ENCODE peak calls at places on chromosomes 11 and 22, in six cellular contexts. O is left ventricle myocardium inferior, N is esophagus squamous epithelium, W is endodermal cell, G is AG04450, P is uterus. A is an unnamed sample. For H3K27me3, the result is how much of the 10 kb centered on the place peaks cover.

GRCh38 chr11:64742087-64742939 is 1.6 kb downstream of the RASGRP2 start:
- DNase-seq in O (no peak), N (no peak), W (peak), G (no peak), P (peak), A (no peak)

GRCh38 chr11:73284106-73284505 is 12.0 kb downstream of the P2RY6 start:
- DNase-seq in O (no peak), N (no peak), W (no peak), G (no peak), P (no peak), A (no peak)

GRCh38 chr11:762421-763072 is 14.7 kb downstream of the GATD1 start:
- DNase-seq in O (no peak), N (no peak), W (peak), G (no peak), P (no peak), A (peak)

GRCh38 chr11:20192151-20192550 is 31.9 kb upstream of the DBX1 start:
- DNase-seq in O (no peak), N (no peak), W (no peak), G (no peak), P (no peak), A (no peak)

GRCh38 chr11:1163321-1163910 is 5.7 kb downstream of the MUC5AC start:
- DNase-seq in O (peak), N (no peak), W (peak), G (no peak), P (no peak), A (no peak)

GRCh38 chr11:104650234-104650633 is 248.0 kb downstream of the CASP12 start:
- DNase-seq in O (no peak), N (no peak), W (peak), G (no peak), P (no peak), A (no peak)

GRCh38 chr22:28977050-28977449 is 84.6 kb downstream of the C22orf31 start:
- DNase-seq in O (no peak), N (no peak), W (no peak), G (no peak), P (no peak), A (no peak)

GRCh38 chr11:28951191-28951590 is 843.0 kb downstream of the METTL15 start:
- DNase-seq in O (no peak), N (no peak), W (no peak), G (no peak), P (no peak), A (no peak)

GRCh38 chr22:47091241-47091691 is 328.8 kb downstream of the TBC1D22A start:
- DNase-seq in O (no peak), N (no peak), W (no peak), G (no peak), P (no peak), A (no peak)

GRCh38 chr22:19405652-19406051 is 25.9 kb downstream of the HIRA start:
- DNase-seq in O (no peak), N (no peak), W (no peak), G (no peak), P (no peak), A (no peak)

GRCh38 chr11:83569134-83569805 is 283.1 kb upstream of the CCDC90B start:
- DNase-seq in O (no peak), N (no peak), W (no peak), G (no peak), P (no peak), A (no peak)

GRCh38 chr22:50481440-50482106 is at the start of gene ADM2:
- DNase-seq in O (no peak), N (no peak), W (peak), G (no peak), P (no peak), A (no peak)

GRCh38 chr11:86194998-86195397 is 49.6 kb upstream of the EED start:
- DNase-seq in O (no peak), N (no peak), W (no peak), G (no peak), P (no peak), A (no peak)

GRCh38 chr11:11782532-11783110 is 59.2 kb upstream of the USP47 start:
- DNase-seq in O (no peak), N (no peak), W (no peak), G (no peak), P (no peak), A (peak)

GRCh38 chr11:79050784-79051183 is 390.0 kb downstream of the TENM4 start:
- DNase-seq in O (peak), N (no peak), W (no peak), G (peak), P (no peak), A (no peak)

GRCh38 chr11:78474451-78474850 is 56.8 kb upstream of the GAB2 start:
- DNase-seq in O (no peak), N (no peak), W (no peak), G (no peak), P (no peak), A (no peak)

GRCh38 chr22:22691055-22691454 is 46.6 kb downstream of the GGTLC2 start:
- DNase-seq in O (no peak), N (no peak), W (no peak), G (no peak), P (no peak), A (no peak)

GRCh38 chr11:1793091-1793490 is 29.4 kb upstream of the CTSD start:
- DNase-seq in O (no peak), N (no peak), W (no peak), G (no peak), P (no peak), A (no peak)

GRCh38 chr11:69828276-69828970 is 9.2 kb upstream of the FGF3 start:
- DNase-seq in O (no peak), N (no peak), W (peak), G (no peak), P (no peak), A (no peak)

GRCh38 chr11:73152861-73153483 is 10.9 kb upstream of the FCHSD2 start:
- DNase-seq in O (no peak), N (no peak), W (peak), G (no peak), P (no peak), A (peak)

GRCh38 chr11:921921-922678 is 3.6 kb upstream of the AP2A2 start:
- DNase-seq in O (no peak), N (no peak), W (peak), G (no peak), P (no peak), A (no peak)

GRCh38 chr11:11620966-11621880 is 582 bp downstream of the GALNT18 start:
- DNase-seq in O (peak), N (no peak), W (peak), G (no peak), P (peak), A (peak)

GRCh38 chr11:124113890-124114289 is 1.4 kb upstream of the VWA5A start:
- DNase-seq in O (no peak), N (no peak), W (no peak), G (no peak), P (no peak), A (no peak)

GRCh38 chr11:95993438-95994339 is 69.8 kb upstream of the MTMR2 start:
- DNase-seq in O (no peak), N (no peak), W (no peak), G (no peak), P (no peak), A (no peak)

GRCh38 chr22:21816787-21817496 is 50.5 kb downstream of the MAPK1 start:
- DNase-seq in O (no peak), N (no peak), W (no peak), G (peak), P (no peak), A (no peak)

GRCh38 chr22:23213581-23214341 is 33.5 kb downstream of the BCR start:
- DNase-seq in O (no peak), N (no peak), W (no peak), G (no peak), P (no peak), A (no peak)

GRCh38 chr11:11230802-11231562 is 122.1 kb downstream of the CSNK2A3 start:
- DNase-seq in O (no peak), N (no peak), W (peak), G (no peak), P (no peak), A (no peak)

GRCh38 chr11:11356842-11357241 is 3.8 kb upstream of the CSNK2A3 start:
- DNase-seq in O (no peak), N (no peak), W (no peak), G (no peak), P (no peak), A (no peak)

GRCh38 chr22:47199261-47199948 is 437.0 kb downstream of the TBC1D22A start:
- DNase-seq in O (no peak), N (no peak), W (peak), G (no peak), P (no peak), A (no peak)

GRCh38 chr11:126082251-126083109 is 19.8 kb upstream of the CDON start:
- DNase-seq in O (no peak), N (no peak), W (peak), G (no peak), P (no peak), A (no peak)

GRCh38 chr11:107683807-107684206 is 28.0 kb downstream of the SLN start:
- DNase-seq in O (no peak), N (no peak), W (peak), G (no peak), P (no peak), A (no peak)

GRCh38 chr22:19873138-19873959 is 18.7 kb upstream of the GNB1L start:
- DNase-seq in O (no peak), N (no peak), W (peak), G (no peak), P (peak), A (peak)

GRCh38 chr22:33529424-33530113 is 390.7 kb downstream of the LARGE1 start:
- DNase-seq in O (no peak), N (no peak), W (no peak), G (no peak), P (no peak), A (no peak)

GRCh38 chr11:125148743-125149142 is 15.8 kb upstream of the PKNOX2 start:
- DNase-seq in O (no peak), N (no peak), W (peak), G (no peak), P (no peak), A (no peak)

GRCh38 chr11:59267738-59268475 is 55.2 kb upstream of the MPEG1 start:
- DNase-seq in O (no peak), N (no peak), W (peak), G (no peak), P (no peak), A (no peak)

GRCh38 chr11:17504330-17505107 is 27.9 kb upstream of the ABCC8 start:
- DNase-seq in O (peak), N (peak), W (peak), G (peak), P (peak), A (peak)

GRCh38 chr11:17508306-17508705 is 31.7 kb upstream of the ABCC8 start:
- DNase-seq in O (no peak), N (no peak), W (no peak), G (no peak), P (no peak), A (no peak)

GRCh38 chr11:17506942-17507341 is 30.3 kb upstream of the ABCC8 start:
- DNase-seq in O (no peak), N (no peak), W (no peak), G (no peak), P (no peak), A (no peak)

GRCh38 chr11:17505146-17505545 is 28.5 kb upstream of the ABCC8 start:
- DNase-seq in O (no peak), N (no peak), W (no peak), G (no peak), P (no peak), A (no peak)

DNA sequence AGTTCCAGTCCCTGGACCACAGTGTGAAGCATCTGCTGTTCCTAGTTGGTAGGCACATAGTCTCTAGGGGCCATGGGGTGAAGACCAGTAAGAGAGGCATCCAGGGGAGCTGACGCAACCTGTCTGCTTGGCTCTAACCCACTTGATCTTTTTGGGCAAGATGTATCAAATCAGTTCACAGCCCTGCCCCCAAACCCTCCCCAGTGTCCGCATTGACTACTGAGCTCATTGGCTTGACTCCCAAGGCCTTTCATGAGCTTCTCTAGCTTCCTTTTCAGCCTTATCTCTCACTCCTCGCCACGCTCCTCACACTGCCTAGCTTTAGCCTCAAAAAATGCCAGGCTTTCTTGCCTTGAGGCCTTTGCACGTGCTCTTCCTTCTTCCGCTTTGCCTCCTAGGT is 29.7 kb upstream of the ABCC8 start:
- DNase-seq in O (no peak), N (no peak), W (no peak), G (no peak), P (no peak), A (no peak)
- H3K27me3 ChIP-seq in O (under half), N (under half), W (under half), G (under half), P (under half), A (under half)

GRCh38 chr22:49018601-49019000 is 809.1 kb downstream of the BRD1 start:
- DNase-seq in O (no peak), N (no peak), W (peak), G (no peak), P (no peak), A (no peak)
- H3K27me3 ChIP-seq in O (under half), N (under half), W (under half), G (under half), P (under half), A (under half)

DNA sequence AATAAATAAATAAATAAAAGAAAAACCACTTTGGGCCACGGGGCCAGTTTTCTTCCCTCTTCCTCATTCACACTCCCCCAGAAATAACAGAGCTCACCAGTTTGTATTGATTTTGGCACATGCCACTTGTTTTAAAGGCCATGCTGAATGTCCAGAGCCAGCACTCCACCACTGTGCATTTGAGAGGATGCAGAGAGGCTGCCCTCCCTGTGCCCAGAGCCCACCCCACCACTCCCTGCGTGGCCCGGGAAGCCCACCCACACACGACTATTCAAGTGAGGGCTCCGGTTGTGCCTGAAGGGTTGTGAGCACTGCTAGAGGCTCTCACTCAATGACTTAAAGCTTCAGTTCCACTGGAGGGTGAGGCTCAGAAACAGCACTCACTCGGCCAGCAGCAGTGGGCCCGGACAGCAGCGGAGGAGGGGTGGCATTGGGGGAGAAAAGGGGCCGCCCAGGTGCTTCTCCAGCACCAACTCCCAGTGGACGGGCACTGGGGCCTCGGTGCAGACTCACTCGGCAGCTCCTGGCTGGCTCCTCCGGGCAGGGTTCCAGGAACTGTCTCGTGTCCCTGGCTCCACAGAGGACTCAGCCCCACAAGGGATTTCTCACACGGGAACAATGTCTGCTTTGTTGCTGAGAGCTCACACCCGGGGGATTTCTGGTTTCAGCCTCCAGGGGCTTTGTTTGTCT is 112.7 kb downstream of the SHANK2 start:
- DNase-seq in O (peak), N (no peak), W (no peak), G (no peak), P (no peak), A (no peak)
- H3K27me3 ChIP-seq in O (under half), N (under half), W (under half), G (under half), P (under half), A (under half)

DNA sequence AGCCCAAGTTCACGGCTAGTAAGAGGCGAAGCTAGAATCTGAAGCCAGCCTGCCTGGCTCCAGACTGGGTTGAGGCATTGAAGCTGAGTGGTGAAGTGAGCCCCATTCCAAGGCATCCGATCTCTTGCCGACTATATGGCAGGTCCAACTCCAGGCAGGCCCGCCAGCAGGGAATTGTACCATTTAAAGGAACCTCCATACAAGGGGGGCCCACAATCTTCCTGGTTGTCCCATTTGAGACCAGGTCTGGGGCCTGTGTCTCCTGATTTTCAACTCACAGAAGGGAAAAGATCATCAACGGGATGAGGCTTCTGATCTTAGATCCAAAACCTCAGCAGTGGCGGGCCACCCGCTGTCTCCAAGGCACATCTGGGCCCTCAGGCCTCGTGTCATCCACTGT is 4.1 kb downstream of the SCN2B start:
- DNase-seq in O (no peak), N (no peak), W (no peak), G (no peak), P (no peak), A (no peak)
- H3K27me3 ChIP-seq in O (under half), N (under half), W (half or more), G (under half), P (under half), A (under half)

GRCh38 chr11:8709002-8709672 is 26.5 kb downstream of the RPL27A start:
- DNase-seq in O (peak), N (no peak), W (no peak), G (peak), P (peak), A (peak)

GRCh38 chr11:8706673-8707432 is 24.3 kb downstream of the RPL27A start:
- DNase-seq in O (no peak), N (no peak), W (peak), G (no peak), P (no peak), A (no peak)

GRCh38 chr11:8709777-8710176 is 27.2 kb downstream of the RPL27A start:
- DNase-seq in O (no peak), N (no peak), W (no peak), G (no peak), P (no peak), A (no peak)

GRCh38 chr11:8705171-8705570 is 22.6 kb downstream of the RPL27A start:
- DNase-seq in O (no peak), N (no peak), W (no peak), G (no peak), P (no peak), A (no peak)

GRCh38 chr11:8707541-8708270 is 25.1 kb downstream of the RPL27A start:
- DNase-seq in O (peak), N (no peak), W (peak), G (no peak), P (peak), A (peak)
- H3K27me3 ChIP-seq in O (under half), N (under half), W (under half), G (under half), P (under half), A (under half)

DNA sequence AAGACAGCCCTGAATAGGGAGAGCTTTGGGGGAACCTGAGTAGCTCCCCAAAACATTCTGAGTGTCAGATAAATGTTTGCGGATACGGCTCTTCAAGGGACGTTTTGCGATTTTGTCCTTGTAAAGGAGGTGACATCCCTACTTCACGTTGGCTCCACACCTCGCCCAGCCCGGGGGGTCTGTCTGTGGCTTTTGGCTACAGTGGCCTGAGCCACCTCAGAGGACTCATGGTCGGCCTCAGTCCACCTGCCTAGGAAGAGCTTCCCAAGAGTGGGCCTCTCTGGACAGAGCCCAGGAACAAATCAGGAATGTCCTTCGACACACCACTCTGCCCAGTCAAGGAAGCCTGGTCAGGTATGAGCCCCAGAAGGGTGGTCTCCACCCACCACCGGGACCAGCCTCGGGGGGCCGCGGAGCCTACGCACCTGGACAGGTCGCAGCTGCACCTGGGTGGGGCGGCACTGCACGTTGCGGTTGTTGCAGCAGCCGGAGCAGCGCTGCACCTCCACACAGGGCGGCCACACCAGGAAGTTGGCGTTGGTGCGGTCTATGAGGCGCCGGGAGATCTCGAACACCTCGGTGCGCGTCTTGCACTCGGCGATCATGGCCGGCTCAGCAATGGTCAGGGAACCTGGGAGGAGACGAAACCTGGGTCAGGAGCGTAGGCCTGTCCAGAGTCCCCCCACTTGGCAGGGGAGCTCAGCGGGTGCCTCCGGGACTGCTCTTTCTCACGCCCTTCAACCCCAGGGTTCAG is 13.4 kb downstream of the PDGFB start:
- DNase-seq in O (no peak), N (no peak), W (no peak), G (no peak), P (no peak), A (no peak)
- H3K27me3 ChIP-seq in O (under half), N (under half), W (under half), G (under half), P (under half), A (under half)